ENCODE peak calls at places on chromosomes 2 and 18, in seven cellular contexts. R, M, C, B, U, G and K are unnamed samples.

GRCh38 chr18:62485684-62486083 is 37.1 kb upstream of the ZCCHC2 start:
- DNase-seq in B (no peak), R (peak), C (peak), M (peak), U (no peak), G (no peak), K (no peak)

GRCh38 chr2:29206941-29207340 is 91.7 kb downstream of the CLIP4 start:
- DNase-seq in B (no peak), C (no peak), U (no peak), G (no peak), R (no peak), M (no peak), K (no peak)

GRCh38 chr2:84894758-84895520 is 10.5 kb upstream of the TMSB10 start:
- DNase-seq in R (no peak), C (no peak), B (no peak), G (no peak), U (no peak), M (no peak), K (no peak)

GRCh38 chr2:144362401-144362800 is 157.5 kb downstream of the ZEB2 start:
- DNase-seq in B (no peak), G (no peak), U (no peak), C (no peak), R (no peak), M (no peak), K (no peak)

GRCh38 chr2:191064590-191064989 is 50.6 kb upstream of the STAT1 start:
- DNase-seq in M (no peak), U (no peak), B (no peak), C (no peak), G (no peak), R (no peak), K (no peak)

GRCh38 chr2:171957061-171957460 is 34.8 kb downstream of the HAT1 start:
- DNase-seq in G (no peak), M (no peak), U (no peak), C (peak), R (no peak), B (no peak), K (no peak)

GRCh38 chr2:181305151-181306123 is 151.7 kb upstream of the ITGA4 start:
- DNase-seq in U (no peak), C (no peak), M (no peak), R (no peak), G (no peak), B (no peak), K (peak)

GRCh38 chr18:79527656-79528055 is 131.9 kb downstream of the NFATC1 start:
- DNase-seq in M (no peak), C (no peak), G (peak), U (no peak), R (no peak), B (peak), K (no peak)

GRCh38 chr2:114175507-114175906 is 266.9 kb upstream of the DPP10 start:
- DNase-seq in C (no peak), M (no peak), B (no peak), G (no peak), R (no peak), U (no peak), K (no peak)

GRCh38 chr2:164479460-164479859 is 141.8 kb downstream of the GRB14 start:
- DNase-seq in R (no peak), G (no peak), U (no peak), M (no peak), C (peak), B (no peak), K (peak)

GRCh38 chr2:152047826-152048476 is 50.9 kb downstream of the CACNB4 start:
- DNase-seq in C (no peak), G (no peak), M (no peak), U (no peak), B (no peak), R (no peak), K (no peak)
- TF ChIP-seq CTCF in C (peak), G (no peak), M (peak), U (peak), B (peak), R (peak), K (peak)

DNA sequence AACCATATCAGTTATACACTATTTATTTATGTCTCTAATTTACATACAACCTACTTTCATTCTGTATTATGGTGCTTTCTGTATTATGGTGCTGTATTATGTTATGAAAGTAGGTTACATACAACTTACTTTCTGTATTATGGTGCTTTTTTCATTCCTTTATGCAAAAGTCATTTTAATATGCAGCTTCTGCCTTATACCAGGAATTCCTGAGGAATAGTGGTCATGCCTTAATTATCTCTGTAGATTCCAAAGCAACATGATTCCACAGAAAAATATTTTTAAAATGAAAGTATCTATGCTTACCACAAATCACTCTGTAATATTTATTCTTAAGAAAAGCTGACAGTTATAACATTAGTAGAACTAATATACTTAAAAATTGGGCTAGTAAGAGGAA is 922.0 kb upstream of the NRXN1 start:
- DNase-seq in C (no peak), U (no peak), B (no peak), M (no peak), R (peak), G (no peak), K (no peak)
- TF ChIP-seq CTCF in C (no peak), U (no peak), B (no peak), M (no peak), R (no peak), G (no peak), K (no peak)

GRCh38 chr18:12302391-12303147 is 5.5 kb upstream of the TUBB6 start:
- DNase-seq in R (no peak), G (no peak), C (no peak), B (no peak), U (no peak), M (no peak), K (no peak)
- TF ChIP-seq CTCF in R (no peak), G (no peak), C (no peak), B (no peak), U (no peak), M (no peak), K (no peak)

GRCh38 chr2:86488561-86489250 is 47.5 kb downstream of the KDM3A start:
- DNase-seq in U (no peak), M (no peak), C (no peak), R (no peak), B (no peak), G (no peak), K (no peak)
- TF ChIP-seq CTCF in U (no peak), M (no peak), C (no peak), R (no peak), B (no peak), G (no peak), K (no peak)

GRCh38 chr2:61432990-61433389 is 37.9 kb downstream of the USP34 start:
- DNase-seq in G (no peak), B (no peak), M (no peak), C (no peak), R (no peak), U (no peak), K (no peak)

GRCh38 chr2:61434314-61434713 is 36.6 kb downstream of the USP34 start:
- DNase-seq in C (no peak), U (no peak), G (no peak), M (no peak), B (peak), R (no peak), K (no peak)

GRCh38 chr2:61431345-61431744 is 39.5 kb downstream of the USP34 start:
- DNase-seq in B (no peak), R (no peak), U (no peak), C (no peak), M (no peak), G (no peak), K (no peak)

GRCh38 chr2:61435291-61435690 is 35.6 kb downstream of the USP34 start:
- DNase-seq in G (no peak), B (no peak), R (no peak), M (no peak), U (no peak), C (no peak), K (no peak)

GRCh38 chr2:61433606-61434005 is 37.3 kb downstream of the USP34 start:
- DNase-seq in M (no peak), C (no peak), B (no peak), R (no peak), G (no peak), U (no peak), K (no peak)
- TF ChIP-seq CTCF in M (no peak), C (no peak), B (no peak), R (no peak), G (no peak), U (no peak), K (no peak)

DNA sequence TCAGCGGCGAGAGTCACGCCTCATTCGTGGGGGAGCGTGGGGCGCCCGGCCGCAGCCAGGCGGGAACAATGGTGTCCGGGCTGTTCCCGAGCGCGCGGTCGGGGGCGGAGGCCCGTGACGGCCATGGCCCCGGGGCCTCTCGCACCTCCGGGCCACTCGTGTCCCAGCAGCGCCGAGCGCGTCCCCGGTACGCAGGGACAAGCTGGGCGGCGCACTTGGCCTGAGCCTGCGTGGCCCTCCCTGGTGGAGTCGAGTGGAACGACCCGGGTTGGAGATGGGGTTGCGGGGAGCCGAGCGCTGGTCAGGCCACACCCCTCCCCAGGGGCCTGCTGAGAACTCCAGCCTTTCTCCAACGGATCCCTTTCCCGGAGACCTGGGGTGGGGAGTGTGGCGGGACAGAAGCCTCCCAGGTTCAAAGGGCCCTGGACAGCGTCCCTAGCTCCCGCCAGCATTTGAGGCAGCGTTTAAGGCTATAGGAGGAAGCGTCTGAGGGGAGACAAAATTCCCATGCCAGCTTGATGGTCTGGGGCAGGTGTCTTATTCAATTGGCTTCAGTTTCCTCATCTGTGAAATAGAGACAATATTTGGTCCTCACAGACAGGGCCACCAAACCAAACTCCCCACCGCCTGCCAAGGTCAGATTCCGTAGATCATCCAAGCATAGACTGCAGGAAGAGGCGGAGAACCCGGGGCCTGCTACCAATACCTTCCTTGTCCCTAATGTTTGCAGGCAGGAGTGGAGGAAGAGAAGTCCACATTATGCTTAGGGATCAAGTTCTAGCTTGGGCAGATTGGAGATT is 545 bp downstream of the CNDP2 start:
- DNase-seq in C (peak), B (peak), G (peak), U (peak), R (peak), M (no peak), K (peak)
- TF ChIP-seq CTCF in C (no peak), B (peak), G (no peak), U (peak), R (peak), M (no peak), K (peak)